ENCODE peak calls at places on chromosomes 1 and 21, in four cellular contexts. One of them, this sample, is unnamed. For H3K4me1, the result is how much of the 10 kb centered on the place peaks cover.

GRCh38 chr1:83505148-83505547 is 493.8 kb downstream of the TTLL7 start:
- DNase-seq in A549: no peak
- DNase-seq in OCI-LY7: no peak
- DNase-seq in fibroblast of lung: no peak
- DNase-seq in this sample: no peak

GRCh38 chr1:207815913-207816312 is 64.1 kb downstream of the CD46 start:
- DNase-seq in OCI-LY7: no peak
- DNase-seq in fibroblast of lung: peak
- DNase-seq in A549: no peak
- DNase-seq in this sample: no peak

GRCh38 chr1:176669782-176670181 is 206.8 kb downstream of the PAPPA2 start:
- DNase-seq in OCI-LY7: no peak
- DNase-seq in A549: no peak
- DNase-seq in fibroblast of lung: no peak
- DNase-seq in this sample: no peak

GRCh38 chr21:38993561-38993960 is 187.8 kb downstream of the ETS2 start:
- DNase-seq in fibroblast of lung: peak
- DNase-seq in A549: peak
- DNase-seq in OCI-LY7: no peak
- DNase-seq in this sample: peak

GRCh38 chr1:15304708-15305326 is 57.8 kb downstream of the FHAD1 start:
- DNase-seq in fibroblast of lung: peak
- DNase-seq in A549: peak
- DNase-seq in OCI-LY7: peak
- DNase-seq in this sample: no peak

GRCh38 chr1:94396356-94396755 is 21.8 kb upstream of the ABCD3 start:
- DNase-seq in fibroblast of lung: peak
- DNase-seq in OCI-LY7: no peak
- DNase-seq in A549: no peak
- DNase-seq in this sample: no peak

GRCh38 chr1:9903801-9904527 is 6.1 kb downstream of the CTNNBIP1 start:
- DNase-seq in OCI-LY7: no peak
- DNase-seq in A549: no peak
- DNase-seq in fibroblast of lung: no peak
- DNase-seq in this sample: no peak

GRCh38 chr1:36872858-36873257 is 161.5 kb downstream of the GRIK3 start:
- DNase-seq in A549: no peak
- DNase-seq in fibroblast of lung: no peak
- DNase-seq in OCI-LY7: no peak
- DNase-seq in this sample: no peak

GRCh38 chr1:2172012-2172411 is 22.6 kb downstream of the FAAP20 start:
- DNase-seq in OCI-LY7: no peak
- DNase-seq in fibroblast of lung: no peak
- DNase-seq in A549: no peak
- DNase-seq in this sample: no peak

GRCh38 chr1:202323731-202324130 is 18.0 kb downstream of the UBE2T start:
- DNase-seq in A549: no peak
- DNase-seq in OCI-LY7: no peak
- DNase-seq in fibroblast of lung: no peak
- DNase-seq in this sample: no peak

GRCh38 chr1:6489799-6490180 is 1.7 kb downstream of the PLEKHG5 start:
- DNase-seq in fibroblast of lung: peak
- DNase-seq in OCI-LY7: peak
- DNase-seq in A549: peak
- DNase-seq in this sample: peak

GRCh38 chr21:46627726-46628125 is 7.7 kb upstream of the PRMT2 start:
- DNase-seq in A549: no peak
- DNase-seq in OCI-LY7: no peak
- DNase-seq in fibroblast of lung: no peak
- DNase-seq in this sample: no peak

GRCh38 chr1:41468082-41468762 is 16.3 kb downstream of the EDN2 start:
- DNase-seq in OCI-LY7: no peak
- DNase-seq in fibroblast of lung: no peak
- DNase-seq in A549: no peak
- DNase-seq in this sample: no peak
- H3K4me1 ChIP-seq in OCI-LY7: under half
- H3K4me1 ChIP-seq in fibroblast of lung: under half
- H3K4me1 ChIP-seq in A549: under half
- H3K4me1 ChIP-seq in this sample: under half

GRCh38 chr1:69197816-69198215 is 369.9 kb upstream of the LRRC7 start:
- DNase-seq in A549: no peak
- DNase-seq in OCI-LY7: no peak
- DNase-seq in fibroblast of lung: no peak
- DNase-seq in this sample: no peak
- H3K4me3 ChIP-seq in A549: no peak
- H3K4me3 ChIP-seq in OCI-LY7: no peak
- H3K4me3 ChIP-seq in fibroblast of lung: no peak
- H3K4me3 ChIP-seq in this sample: no peak

GRCh38 chr21:37074546-37074945 is 1.5 kb downstream of the TTC3 start:
- DNase-seq in A549: no peak
- DNase-seq in OCI-LY7: no peak
- DNase-seq in fibroblast of lung: no peak
- DNase-seq in this sample: no peak

GRCh38 chr21:37072239-37072987 is 458 bp downstream of the PIGP start:
- DNase-seq in A549: peak
- DNase-seq in OCI-LY7: no peak
- DNase-seq in fibroblast of lung: no peak
- DNase-seq in this sample: no peak

GRCh38 chr21:37072988-37073416 is at the start of the genes PIGP and TTC3:
- DNase-seq in OCI-LY7: peak
- DNase-seq in A549: peak
- DNase-seq in fibroblast of lung: peak
- DNase-seq in this sample: peak

GRCh38 chr21:37074195-37074510 is 1.1 kb downstream of the TTC3 start:
- DNase-seq in fibroblast of lung: no peak
- DNase-seq in A549: no peak
- DNase-seq in OCI-LY7: no peak
- DNase-seq in this sample: no peak

GRCh38 chr21:37073417-37074194 is 552 bp downstream of the TTC3 start:
- DNase-seq in A549: no peak
- DNase-seq in OCI-LY7: peak
- DNase-seq in fibroblast of lung: peak
- DNase-seq in this sample: no peak
- TF ChIP-seq CTCF in A549: no peak
- TF ChIP-seq CTCF in OCI-LY7: peak
- TF ChIP-seq CTCF in fibroblast of lung: no peak
- TF ChIP-seq CTCF in this sample: no peak

DNA sequence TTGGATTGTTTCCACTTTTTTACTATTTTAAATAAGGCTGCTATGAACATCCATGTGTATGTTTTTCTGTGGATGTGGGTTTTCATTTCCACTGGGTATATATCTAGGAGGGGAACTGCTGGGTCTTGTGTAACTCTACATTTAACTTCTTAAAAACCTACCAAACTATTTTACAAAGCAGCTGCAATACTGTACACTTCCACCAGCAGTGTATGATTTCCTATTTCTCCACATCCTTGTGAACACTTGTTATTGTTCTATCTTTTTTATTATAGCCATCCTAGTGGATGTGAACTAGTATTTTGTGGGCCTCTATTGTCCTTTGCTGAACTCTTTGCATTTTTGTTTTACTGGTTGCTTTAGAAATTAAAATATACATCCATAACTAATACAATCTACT is 33.4 kb downstream of the DIPK1A start:
- DNase-seq in fibroblast of lung: no peak
- DNase-seq in A549: no peak
- DNase-seq in OCI-LY7: no peak
- DNase-seq in this sample: no peak
- H3K4me1 ChIP-seq in fibroblast of lung: under half
- H3K4me1 ChIP-seq in A549: under half
- H3K4me1 ChIP-seq in OCI-LY7: half or more
- H3K4me1 ChIP-seq in this sample: under half